ENCODE peak calls at places on chromosomes 13 and 19, in five cellular contexts. P is GM10248; B is activated T-cell treated with anti-CD3 and anti-CD28 coated beads, Interleukin-2, amount 50 U/mL, for 4 hours; A is KG1; K is GM18507. N is an unnamed sample.

GRCh38 chr13:23695711-23696512 is 125.7 kb downstream of the TNFRSF19 start:
- DNase-seq in P (peak; percentile 79), B (peak; percentile 41), A (no peak), K (peak; percentile 53), N (no peak)

GRCh38 chr19:49442793-49443365 is 1.6 kb upstream of the SLC17A7 start:
- DNase-seq in P (peak; percentile 81), B (no peak), A (no peak), K (no peak), N (peak; percentile 92)

GRCh38 chr13:39016789-39017188 is 21.1 kb downstream of the PROSER1 start:
- DNase-seq in P (peak; percentile 44), B (no peak), A (no peak), K (no peak), N (no peak)

GRCh38 chr19:3234800-3235199 is 10.3 kb downstream of the CELF5 start:
- DNase-seq in P (no peak), B (no peak), A (no peak), K (no peak), N (no peak)

GRCh38 chr19:11453468-11454341 is 18.3 kb downstream of the PRKCSH start:
- DNase-seq in P (peak; percentile 60), B (no peak), A (no peak), K (no peak), N (no peak)

GRCh38 chr19:35451278-35452096 is 3.4 kb downstream of the FFAR2 start:
- DNase-seq in P (peak; percentile 76), B (no peak), A (no peak), K (no peak), N (no peak)

GRCh38 chr19:7921302-7921954 is 1.3 kb downstream of the SNAPC2 start:
- DNase-seq in P (no peak), B (no peak), A (no peak), K (no peak), N (no peak)

GRCh38 chr19:50313812-50314536 is 15.2 kb downstream of the KCNC3 start:
- DNase-seq in P (no peak), B (no peak), A (no peak), K (no peak), N (no peak)

GRCh38 chr19:39127812-39128510 is 2.4 kb downstream of the PAK4 start:
- DNase-seq in P (no peak), B (no peak), A (no peak), K (no peak), N (no peak)

GRCh38 chr19:55344444-55344843 is 4.8 kb downstream of the KMT5C start:
- DNase-seq in P (no peak), B (no peak), A (no peak), K (no peak), N (no peak)

GRCh38 chr19:40217027-40217810 is 965 bp downstream of the TTC9B start:
- DNase-seq in P (no peak), B (no peak), A (no peak), K (no peak), N (no peak)

GRCh38 chr19:58021541-58022282 is 12.1 kb upstream of the ZSCAN1 start:
- DNase-seq in P (no peak), B (no peak), A (peak; percentile 79), K (no peak), N (peak; percentile 20)

GRCh38 chr13:95714142-95714832 is 37.3 kb downstream of the DNAJC3 start:
- DNase-seq in P (no peak), B (no peak), A (no peak), K (no peak), N (no peak)

GRCh38 chr13:26487781-26488180 is 69.7 kb upstream of the WASF3 start:
- DNase-seq in P (no peak), B (no peak), A (no peak), K (no peak), N (no peak)

GRCh38 chr19:51333836-51334460 is 8.0 kb downstream of the VSIG10L start:
- DNase-seq in P (no peak), B (no peak), A (no peak), K (no peak), N (no peak)

GRCh38 chr13:31797154-31797775 is 57.9 kb downstream of the RXFP2 start:
- DNase-seq in P (no peak), B (no peak), A (no peak), K (no peak), N (peak; percentile 6)

GRCh38 chr13:48231080-48231479 is 1.9 kb upstream of the ITM2B start:
- DNase-seq in P (no peak), B (no peak), A (no peak), K (no peak), N (no peak)

GRCh38 chr13:43360911-43361605 is 337.7 kb downstream of the DNAJC15 start:
- DNase-seq in P (no peak), B (no peak), A (no peak), K (no peak), N (no peak)

GRCh38 chr19:17450264-17451075 is 2.0 kb upstream of the TMEM221 start:
- DNase-seq in P (peak; percentile 30), B (peak; percentile 27), A (peak; percentile 15), K (no peak), N (no peak)

GRCh38 chr13:24145231-24145630 is 15.3 kb upstream of the SPATA13 start:
- DNase-seq in P (no peak), B (no peak), A (no peak), K (no peak), N (no peak)

GRCh38 chr13:76622336-76623045 is 263.7 kb downstream of the KCTD12 start:
- DNase-seq in P (no peak), B (no peak), A (no peak), K (no peak), N (no peak)

GRCh38 chr13:95788100-95788463 is 111.1 kb downstream of the DNAJC3 start:
- DNase-seq in P (no peak), B (no peak), A (no peak), K (no peak), N (no peak)

GRCh38 chr13:64234255-64234654 is 2818.6 kb upstream of the PCDH20 start:
- DNase-seq in P (no peak), B (no peak), A (no peak), K (no peak), N (no peak)

GRCh38 chr13:44359983-44360375 is 13.6 kb upstream of the SERP2 start:
- DNase-seq in P (no peak), B (no peak), A (no peak), K (no peak), N (no peak)

GRCh38 chr13:82962422-82962821 is 919.9 kb downstream of the SLITRK1 start:
- DNase-seq in P (no peak), B (no peak), A (no peak), K (no peak), N (no peak)

GRCh38 chr19:19501798-19502197 is 13.6 kb downstream of the TSSK6 start:
- DNase-seq in P (no peak), B (no peak), A (no peak), K (no peak), N (no peak)

GRCh38 chr13:23671902-23672301 is 101.7 kb downstream of the TNFRSF19 start:
- DNase-seq in P (no peak), B (no peak), A (no peak), K (no peak), N (peak; percentile 35)

GRCh38 chr19:1130801-1131717 is 27.3 kb downstream of the GPX4 start:
- DNase-seq in P (peak; percentile 50), B (peak; percentile 56), A (no peak), K (no peak), N (no peak)

GRCh38 chr19:35318679-35319448 is 10.1 kb upstream of the CD22 start:
- DNase-seq in P (no peak), B (no peak), A (no peak), K (no peak), N (no peak)

GRCh38 chr13:106851251-106851650 is 283.3 kb upstream of the ARGLU1 start:
- DNase-seq in P (no peak), B (no peak), A (no peak), K (no peak), N (no peak)